ENCODE peak calls at places on chromosomes 16 and 17, in five cellular contexts. S is adipocyte, K is cardiac fibroblast, O is fibroblast of lung, F is GM06990. G is an unnamed sample.
A peak's percentile ranks its signal among the peaks of the same experiment; 100 is the strongest.

GRCh38 chr16:83967838-83968482 is at the start of gene NECAB2:
- DNase-seq in O (peak; percentile 20), K (peak; percentile 14), S (peak; percentile 79), F (peak; percentile 37), G (peak; percentile 62)

GRCh38 chr17:9247401-9247938 is 226.2 kb downstream of the NTN1 start:
- DNase-seq in K (no peak), O (no peak), F (no peak), S (no peak), G (no peak)

GRCh38 chr17:16215002-16215272 is 397 bp downstream of the NCOR1 start:
- DNase-seq in O (peak; percentile 40), K (peak; percentile 38), S (no peak), F (peak; percentile 78), G (peak; percentile 45)

GRCh38 chr16:82655315-82655714 is 28.5 kb downstream of the CDH13 start:
- DNase-seq in K (peak; percentile 86), S (peak; percentile 60), O (peak; percentile 93), F (peak; percentile 66), G (no peak)

GRCh38 chr17:78125976-78126894 is 2.3 kb downstream of the TMC6 start:
- DNase-seq in F (no peak), S (no peak), O (no peak), K (no peak), G (peak; percentile 62)

GRCh38 chr16:48385272-48385953 is at the start of gene SIAH1:
- DNase-seq in S (peak; percentile 96), O (peak; percentile 70), F (peak; percentile 88), K (peak; percentile 76), G (peak; percentile 87)

GRCh38 chr17:50256826-50257573 is 17.3 kb upstream of the TMEM92 start:
- DNase-seq in F (no peak), O (no peak), S (no peak), K (no peak), G (no peak)

GRCh38 chr17:6477831-6478383 is 33.7 kb downstream of the PIMREG start:
- DNase-seq in F (no peak), S (no peak), K (no peak), O (no peak), G (no peak)

GRCh38 chr16:49405123-49405522 is 31.5 kb downstream of the C16orf78 start:
- DNase-seq in O (no peak), K (no peak), S (no peak), F (no peak), G (no peak)

GRCh38 chr16:48491517-48491916 is 106.3 kb upstream of the SIAH1 start:
- DNase-seq in O (peak; percentile 77), S (peak; percentile 44), K (peak; percentile 60), F (no peak), G (no peak)

GRCh38 chr17:49850772-49851386 is 3.0 kb upstream of the TAC4 start:
- DNase-seq in O (no peak), S (peak; percentile 61), K (no peak), F (no peak), G (no peak)

GRCh38 chr17:46194393-46195216 is 1.4 kb upstream of the KANSL1 start:
- DNase-seq in S (peak; percentile 88), O (peak; percentile 44), K (peak; percentile 73), F (peak; percentile 79), G (no peak)

GRCh38 chr16:81532491-81533174 is 88.0 kb downstream of the CMIP start:
- DNase-seq in O (no peak), K (no peak), S (no peak), F (no peak), G (no peak)

GRCh38 chr17:66776999-66777688 is 57.8 kb upstream of the CACNG5 start:
- DNase-seq in F (no peak), K (no peak), S (no peak), O (peak; percentile 27), G (no peak)
- H3K4me3 ChIP-seq in F (no peak overlapping the region), K (no peak overlapping the region), S (no peak overlapping the region), O (no peak overlapping the region), G (no peak overlapping the region)

DNA sequence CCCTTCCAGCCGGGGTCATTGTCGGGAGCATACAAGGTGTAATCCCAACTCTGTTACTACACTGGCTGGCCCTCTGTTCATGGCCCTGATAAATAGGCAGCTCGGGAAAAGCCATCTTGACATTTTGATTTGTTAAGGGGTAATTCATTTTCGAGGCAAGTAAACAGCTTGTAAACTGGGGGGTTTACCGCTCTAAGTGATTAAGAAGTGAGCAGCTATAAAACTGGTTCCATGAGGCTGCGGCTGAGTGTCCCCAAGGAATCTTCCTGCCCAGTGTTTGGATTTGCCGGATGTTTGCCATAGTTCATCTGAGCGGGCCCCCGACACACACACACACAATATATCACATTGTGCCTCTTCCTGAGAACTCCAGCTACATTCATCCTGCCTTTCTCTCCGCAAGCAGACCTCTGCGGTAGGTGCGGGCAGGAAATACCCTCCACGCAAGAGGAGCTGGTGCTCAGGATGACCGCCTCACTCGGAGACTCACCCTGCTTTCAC is 92.2 kb downstream of the SOCS1 start:
- DNase-seq in O (no peak), F (no peak), S (no peak), K (no peak), G (no peak)
- H3K4me3 ChIP-seq in O (no peak overlapping the region), F (no peak overlapping the region), S (no peak overlapping the region), K (no peak overlapping the region), G (no peak overlapping the region)

DNA sequence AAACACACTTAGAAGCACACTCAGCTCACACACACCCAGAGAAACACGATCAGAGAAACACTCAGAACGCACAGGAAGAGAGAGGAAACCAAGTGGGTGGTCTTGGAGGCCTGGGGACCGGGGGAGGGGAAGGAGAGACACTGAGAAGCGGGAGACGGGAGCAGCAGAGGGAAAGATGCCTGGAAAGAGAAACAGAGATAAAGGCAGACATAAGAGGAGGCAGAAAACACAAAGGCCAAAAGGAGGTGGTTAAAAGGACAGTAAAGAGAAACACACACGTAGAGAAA is 1.3 kb downstream of the TMEM98 start:
- DNase-seq in K (no peak), F (no peak), S (peak; percentile 31), O (peak; percentile 18), G (no peak)
- H3K4me3 ChIP-seq in K (peak overlapping the region; percentile 62), F (no peak overlapping the region), S (peak overlapping the region; percentile 89), O (peak overlapping the region; percentile 94), G (peak overlapping the region; percentile 75)

GRCh38 chr16:77432264-77432663 is 2.6 kb downstream of the ADAMTS18 start:
- DNase-seq in O (no peak), F (no peak), S (no peak), K (no peak), G (no peak)

GRCh38 chr16:77434022-77434364 is 841 bp downstream of the ADAMTS18 start:
- DNase-seq in F (no peak), O (no peak), K (no peak), S (no peak), G (no peak)

GRCh38 chr16:77435240-77435819 is 496 bp upstream of the ADAMTS18 start:
- DNase-seq in K (no peak), S (no peak), F (no peak), O (no peak), G (no peak)

GRCh38 chr16:77433146-77433545 is 1.7 kb downstream of the ADAMTS18 start:
- DNase-seq in O (no peak), S (no peak), F (no peak), K (no peak), G (no peak)

GRCh38 chr16:77434365-77435239 is at the start of gene ADAMTS18:
- DNase-seq in S (no peak), O (no peak), F (peak; percentile 8), K (no peak), G (no peak)
- H3K4me3 ChIP-seq in S (no peak within 1 kb of the TSS), O (no peak within 1 kb of the TSS), F (no peak within 1 kb of the TSS), K (peak within 1 kb of the TSS; percentile 33), G (no peak within 1 kb of the TSS)

G was measured in left ventricle myocardium inferior.